ENCODE peak calls at places on chromosome 18, in nine cellular contexts. One of them, this sample, is unnamed.

GRCh38 chr18:38301621-38302020 is 736.0 kb upstream of the CELF4 start:
- DNase-seq in epithelial cell of proximal tubule: no peak
- DNase-seq in HFFc6: no peak
- DNase-seq in left lung: no peak
- DNase-seq in esophagus squamous epithelium: no peak
- DNase-seq in psoas muscle: no peak
- DNase-seq in endothelial cell of umbilical vein: no peak
- DNase-seq in A549: no peak
- DNase-seq in osteocyte: no peak
- DNase-seq in this sample: no peak

GRCh38 chr18:54981076-54981475 is 21.8 kb upstream of the CCDC68 start:
- DNase-seq in epithelial cell of proximal tubule: no peak
- DNase-seq in HFFc6: no peak
- DNase-seq in left lung: no peak
- DNase-seq in esophagus squamous epithelium: no peak
- DNase-seq in psoas muscle: no peak
- DNase-seq in endothelial cell of umbilical vein: no peak
- DNase-seq in A549: no peak
- DNase-seq in osteocyte: no peak
- DNase-seq in this sample: no peak

GRCh38 chr18:49491534-49491856 is 4.5 kb upstream of the C18orf32 start:
- DNase-seq in epithelial cell of proximal tubule: no peak
- DNase-seq in HFFc6: no peak
- DNase-seq in left lung: no peak
- DNase-seq in esophagus squamous epithelium: no peak
- DNase-seq in psoas muscle: no peak
- DNase-seq in endothelial cell of umbilical vein: no peak
- DNase-seq in A549: no peak
- DNase-seq in osteocyte: no peak
- DNase-seq in this sample: no peak

GRCh38 chr18:14978962-14979535 is 231.1 kb downstream of the ANKRD30B start:
- DNase-seq in epithelial cell of proximal tubule: no peak
- DNase-seq in HFFc6: no peak
- DNase-seq in left lung: no peak
- DNase-seq in esophagus squamous epithelium: no peak
- DNase-seq in psoas muscle: no peak
- DNase-seq in endothelial cell of umbilical vein: peak; percentile 6
- DNase-seq in A549: no peak
- DNase-seq in osteocyte: no peak
- DNase-seq in this sample: peak; percentile 88

GRCh38 chr18:2302628-2303516 is 268.4 kb downstream of the METTL4 start:
- DNase-seq in epithelial cell of proximal tubule: no peak
- DNase-seq in HFFc6: peak; percentile 52
- DNase-seq in left lung: no peak
- DNase-seq in esophagus squamous epithelium: no peak
- DNase-seq in psoas muscle: no peak
- DNase-seq in endothelial cell of umbilical vein: peak; percentile 46
- DNase-seq in A549: peak; percentile 56
- DNase-seq in osteocyte: no peak
- DNase-seq in this sample: no peak

GRCh38 chr18:79927597-79928562 is 23.6 kb downstream of the SLC66A2 start:
- DNase-seq in epithelial cell of proximal tubule: no peak
- DNase-seq in HFFc6: no peak
- DNase-seq in left lung: no peak
- DNase-seq in esophagus squamous epithelium: no peak
- DNase-seq in psoas muscle: no peak
- DNase-seq in endothelial cell of umbilical vein: no peak
- DNase-seq in A549: no peak
- DNase-seq in osteocyte: peak; percentile 82
- DNase-seq in this sample: no peak

GRCh38 chr18:78085241-78086185 is 835.9 kb downstream of the GALR1 start:
- DNase-seq in epithelial cell of proximal tubule: no peak
- DNase-seq in HFFc6: no peak
- DNase-seq in left lung: no peak
- DNase-seq in esophagus squamous epithelium: no peak
- DNase-seq in psoas muscle: no peak
- DNase-seq in endothelial cell of umbilical vein: no peak
- DNase-seq in A549: no peak
- DNase-seq in osteocyte: no peak
- DNase-seq in this sample: no peak

GRCh38 chr18:12283256-12283655 is 24.8 kb upstream of the TUBB6 start:
- DNase-seq in epithelial cell of proximal tubule: no peak
- DNase-seq in HFFc6: peak; percentile 40
- DNase-seq in left lung: no peak
- DNase-seq in esophagus squamous epithelium: no peak
- DNase-seq in psoas muscle: no peak
- DNase-seq in endothelial cell of umbilical vein: peak; percentile 20
- DNase-seq in A549: no peak
- DNase-seq in osteocyte: no peak
- DNase-seq in this sample: no peak

GRCh38 chr18:22432672-22433137 is 15.0 kb upstream of the CTAGE1 start:
- DNase-seq in epithelial cell of proximal tubule: no peak
- DNase-seq in HFFc6: peak; percentile 90
- DNase-seq in left lung: no peak
- DNase-seq in esophagus squamous epithelium: no peak
- DNase-seq in psoas muscle: peak; percentile 72
- DNase-seq in endothelial cell of umbilical vein: peak; percentile 93
- DNase-seq in A549: peak; percentile 71
- DNase-seq in osteocyte: no peak
- DNase-seq in this sample: no peak

DNA sequence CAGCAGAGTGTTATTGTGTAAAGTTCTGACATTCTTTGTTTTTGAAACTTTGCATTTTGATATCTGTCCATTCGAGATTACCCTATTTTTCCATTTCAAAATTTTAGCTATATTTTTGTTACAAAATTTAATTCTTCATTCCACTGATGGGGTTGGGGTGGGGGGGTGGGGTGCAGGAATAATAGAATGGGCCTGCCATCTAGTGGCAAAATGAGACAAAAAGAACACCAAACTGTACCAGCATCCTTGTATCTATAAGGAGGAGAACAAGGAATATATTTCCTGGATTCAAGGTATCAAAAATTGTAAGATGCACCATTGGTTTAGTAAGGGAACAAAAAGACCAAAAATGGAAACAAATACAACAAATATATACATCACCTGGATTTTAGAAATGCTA is 27.9 kb upstream of the TTR start:
- DNase-seq in epithelial cell of proximal tubule: no peak
- DNase-seq in HFFc6: no peak
- DNase-seq in left lung: no peak
- DNase-seq in esophagus squamous epithelium: no peak
- DNase-seq in psoas muscle: no peak
- DNase-seq in endothelial cell of umbilical vein: no peak
- DNase-seq in A549: no peak
- DNase-seq in osteocyte: no peak
- DNase-seq in this sample: no peak
- TF ChIP-seq CTCF in epithelial cell of proximal tubule: peak; percentile 24
- TF ChIP-seq CTCF in HFFc6: peak; percentile 36
- TF ChIP-seq CTCF in left lung: no peak
- TF ChIP-seq CTCF in esophagus squamous epithelium: no peak
- TF ChIP-seq CTCF in psoas muscle: no peak
- TF ChIP-seq CTCF in endothelial cell of umbilical vein: no peak
- TF ChIP-seq CTCF in A549: peak; percentile 49
- TF ChIP-seq CTCF in osteocyte: peak; percentile 52
- TF ChIP-seq CTCF in this sample: no peak

GRCh38 chr18:74662622-74663021 is 65.0 kb downstream of the ZNF407 start:
- DNase-seq in epithelial cell of proximal tubule: no peak
- DNase-seq in HFFc6: no peak
- DNase-seq in left lung: no peak
- DNase-seq in esophagus squamous epithelium: no peak
- DNase-seq in psoas muscle: no peak
- DNase-seq in endothelial cell of umbilical vein: no peak
- DNase-seq in A549: no peak
- DNase-seq in osteocyte: no peak
- DNase-seq in this sample: no peak

GRCh38 chr18:74661690-74662089 is 64.0 kb downstream of the ZNF407 start:
- DNase-seq in epithelial cell of proximal tubule: no peak
- DNase-seq in HFFc6: no peak
- DNase-seq in left lung: no peak
- DNase-seq in esophagus squamous epithelium: no peak
- DNase-seq in psoas muscle: no peak
- DNase-seq in endothelial cell of umbilical vein: no peak
- DNase-seq in A549: no peak
- DNase-seq in osteocyte: no peak
- DNase-seq in this sample: no peak

GRCh38 chr18:74665346-74665745 is 67.7 kb downstream of the ZNF407 start:
- DNase-seq in epithelial cell of proximal tubule: no peak
- DNase-seq in HFFc6: no peak
- DNase-seq in left lung: no peak
- DNase-seq in esophagus squamous epithelium: no peak
- DNase-seq in psoas muscle: no peak
- DNase-seq in endothelial cell of umbilical vein: no peak
- DNase-seq in A549: no peak
- DNase-seq in osteocyte: no peak
- DNase-seq in this sample: no peak

GRCh38 chr18:74669136-74669798 is 71.6 kb downstream of the ZNF407 start:
- DNase-seq in epithelial cell of proximal tubule: no peak
- DNase-seq in HFFc6: no peak
- DNase-seq in left lung: no peak
- DNase-seq in esophagus squamous epithelium: no peak
- DNase-seq in psoas muscle: no peak
- DNase-seq in endothelial cell of umbilical vein: no peak
- DNase-seq in A549: no peak
- DNase-seq in osteocyte: no peak
- DNase-seq in this sample: no peak

DNA sequence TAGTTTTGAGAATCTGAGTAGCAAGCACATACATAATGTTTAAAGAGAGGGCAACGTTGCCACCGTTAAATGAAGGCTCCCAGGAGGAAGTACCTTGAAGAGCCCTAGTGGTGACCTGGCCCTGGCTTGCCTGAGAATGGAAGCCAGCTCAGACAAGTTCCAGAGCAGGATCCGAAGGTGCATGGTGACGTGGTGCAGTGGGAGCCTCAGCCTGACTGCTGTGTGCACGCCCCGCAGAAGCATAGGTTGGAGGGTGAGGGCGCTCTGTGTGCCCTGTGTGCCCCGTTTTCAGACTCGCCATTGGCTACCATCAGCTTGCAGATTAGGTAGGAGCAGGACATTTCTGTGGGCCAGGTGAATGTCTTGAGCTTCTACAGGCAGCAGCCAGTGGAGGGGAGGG is 68.2 kb downstream of the ZNF407 start:
- DNase-seq in epithelial cell of proximal tubule: no peak
- DNase-seq in HFFc6: no peak
- DNase-seq in left lung: peak; percentile 15
- DNase-seq in esophagus squamous epithelium: no peak
- DNase-seq in psoas muscle: no peak
- DNase-seq in endothelial cell of umbilical vein: no peak
- DNase-seq in A549: no peak
- DNase-seq in osteocyte: no peak
- DNase-seq in this sample: no peak
- TF ChIP-seq CTCF in epithelial cell of proximal tubule: no peak
- TF ChIP-seq CTCF in HFFc6: no peak
- TF ChIP-seq CTCF in left lung: no peak
- TF ChIP-seq CTCF in esophagus squamous epithelium: no peak
- TF ChIP-seq CTCF in psoas muscle: no peak
- TF ChIP-seq CTCF in endothelial cell of umbilical vein: no peak
- TF ChIP-seq CTCF in A549: no peak
- TF ChIP-seq CTCF in osteocyte: no peak
- TF ChIP-seq CTCF in this sample: no peak

DNA sequence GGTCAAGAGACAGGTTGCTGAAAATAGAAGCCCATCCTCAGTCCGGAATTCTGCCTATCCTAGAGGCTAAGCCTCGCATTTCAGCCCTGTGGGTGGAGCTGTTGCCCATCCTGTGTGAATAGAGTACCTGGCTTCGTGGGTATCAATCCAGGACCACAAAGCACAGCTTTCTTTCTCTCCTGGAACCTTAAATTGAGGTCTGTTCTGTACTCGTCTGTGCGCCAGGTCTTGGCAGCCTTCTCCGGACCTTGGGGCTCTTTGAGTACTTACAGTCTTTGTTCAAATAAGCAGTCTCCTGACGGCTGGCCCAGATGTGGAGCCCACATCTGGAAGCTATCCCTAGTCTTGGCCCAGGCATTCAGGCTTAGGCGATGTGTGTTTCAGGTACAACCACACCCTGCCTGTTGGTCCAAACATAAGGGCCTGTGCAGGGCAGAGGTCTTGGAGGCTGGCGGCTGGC is 294.3 kb downstream of the BCL2 start:
- DNase-seq in epithelial cell of proximal tubule: no peak
- DNase-seq in HFFc6: no peak
- DNase-seq in left lung: no peak
- DNase-seq in esophagus squamous epithelium: no peak
- DNase-seq in psoas muscle: no peak
- DNase-seq in endothelial cell of umbilical vein: no peak
- DNase-seq in A549: no peak
- DNase-seq in osteocyte: no peak
- DNase-seq in this sample: peak; percentile 57
- TF ChIP-seq CTCF in epithelial cell of proximal tubule: peak; percentile 71
- TF ChIP-seq CTCF in HFFc6: peak; percentile 18
- TF ChIP-seq CTCF in left lung: no peak
- TF ChIP-seq CTCF in esophagus squamous epithelium: peak; percentile 25
- TF ChIP-seq CTCF in psoas muscle: peak; percentile 31
- TF ChIP-seq CTCF in endothelial cell of umbilical vein: peak; percentile 5
- TF ChIP-seq CTCF in A549: no peak
- TF ChIP-seq CTCF in osteocyte: peak; percentile 23
- TF ChIP-seq CTCF in this sample: no peak

GRCh38 chr18:58586886-58587285 is 42.0 kb downstream of the ALPK2 start:
- DNase-seq in epithelial cell of proximal tubule: no peak
- DNase-seq in HFFc6: no peak
- DNase-seq in left lung: no peak
- DNase-seq in esophagus squamous epithelium: no peak
- DNase-seq in psoas muscle: no peak
- DNase-seq in endothelial cell of umbilical vein: no peak
- DNase-seq in A549: no peak
- DNase-seq in osteocyte: peak; percentile 4
- DNase-seq in this sample: no peak

GRCh38 chr18:58592223-58593214 is 36.4 kb downstream of the ALPK2 start:
- DNase-seq in epithelial cell of proximal tubule: no peak
- DNase-seq in HFFc6: no peak
- DNase-seq in left lung: no peak
- DNase-seq in esophagus squamous epithelium: no peak
- DNase-seq in psoas muscle: no peak
- DNase-seq in endothelial cell of umbilical vein: no peak
- DNase-seq in A549: no peak
- DNase-seq in osteocyte: no peak
- DNase-seq in this sample: no peak

GRCh38 chr18:58591286-58591685 is 37.6 kb downstream of the ALPK2 start:
- DNase-seq in epithelial cell of proximal tubule: no peak
- DNase-seq in HFFc6: no peak
- DNase-seq in left lung: no peak
- DNase-seq in esophagus squamous epithelium: no peak
- DNase-seq in psoas muscle: no peak
- DNase-seq in endothelial cell of umbilical vein: no peak
- DNase-seq in A549: no peak
- DNase-seq in osteocyte: no peak
- DNase-seq in this sample: no peak

GRCh38 chr18:58590827-58591226 is 38.1 kb downstream of the ALPK2 start:
- DNase-seq in epithelial cell of proximal tubule: no peak
- DNase-seq in HFFc6: no peak
- DNase-seq in left lung: no peak
- DNase-seq in esophagus squamous epithelium: no peak
- DNase-seq in psoas muscle: no peak
- DNase-seq in endothelial cell of umbilical vein: no peak
- DNase-seq in A549: no peak
- DNase-seq in osteocyte: no peak
- DNase-seq in this sample: no peak

DNA sequence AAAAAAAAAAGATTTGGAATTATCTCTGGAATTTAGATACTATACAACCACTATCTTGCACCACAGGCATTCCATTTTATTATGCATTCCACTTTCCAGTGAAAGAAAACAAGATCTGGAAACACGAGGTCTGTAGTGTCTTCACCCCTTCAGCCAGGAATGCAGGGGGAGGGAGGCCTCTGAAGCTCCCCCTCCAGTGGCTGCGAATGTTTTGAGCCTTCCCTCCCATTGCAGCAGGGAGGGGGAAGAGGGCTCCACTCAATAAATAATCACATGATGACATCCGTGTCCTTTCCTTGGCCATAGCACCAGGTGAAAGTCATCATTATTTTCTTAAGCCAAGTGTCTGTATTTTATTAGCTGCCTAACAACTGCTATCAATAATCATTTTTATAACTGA is 38.7 kb downstream of the ALPK2 start:
- DNase-seq in epithelial cell of proximal tubule: no peak
- DNase-seq in HFFc6: peak; percentile 87
- DNase-seq in left lung: no peak
- DNase-seq in esophagus squamous epithelium: no peak
- DNase-seq in psoas muscle: no peak
- DNase-seq in endothelial cell of umbilical vein: no peak
- DNase-seq in A549: no peak
- DNase-seq in osteocyte: no peak
- DNase-seq in this sample: no peak
- TF ChIP-seq CTCF in epithelial cell of proximal tubule: no peak
- TF ChIP-seq CTCF in HFFc6: no peak
- TF ChIP-seq CTCF in left lung: no peak
- TF ChIP-seq CTCF in esophagus squamous epithelium: no peak
- TF ChIP-seq CTCF in psoas muscle: no peak
- TF ChIP-seq CTCF in endothelial cell of umbilical vein: no peak
- TF ChIP-seq CTCF in A549: no peak
- TF ChIP-seq CTCF in osteocyte: no peak
- TF ChIP-seq CTCF in this sample: no peak

This sample was measured in glutamatergic neuron.